ENCODE peak calls at places on chromosomes 5 and 9, in eight cellular contexts. F is transverse colon, S is body of pancreas, O is uterus, J is H1, K is A549, T is tibial nerve, W is sigmoid colon. M is an unnamed sample. For H3K4me1, the result is how much of the 10 kb centered on the place peaks cover.

GRCh38 chr9:22009563-22009867 is 410 bp upstream of the CDKN2B start:
- DNase-seq in F (no peak), S (no peak), O (no peak), J (no peak), K (no peak), T (no peak), W (no peak), M (no peak)

GRCh38 chr5:140881889-140882590 is at the start of gene PCDHA13:
- DNase-seq in F (no peak), S (peak), O (peak), J (no peak), K (no peak), T (no peak), W (no peak), M (no peak)

GRCh38 chr9:98075332-98075805 is 18.8 kb downstream of the NANS start:
- DNase-seq in F (no peak), S (no peak), O (no peak), J (no peak), K (no peak), T (peak), W (no peak), M (no peak)

GRCh38 chr5:68114641-68115040 is 100.9 kb upstream of the PIK3R1 start:
- DNase-seq in F (no peak), S (no peak), O (no peak), J (no peak), K (no peak), T (no peak), W (no peak), M (no peak)

GRCh38 chr9:97506264-97506663 is 4.8 kb downstream of the TMOD1 start:
- DNase-seq in F (no peak), S (no peak), O (no peak), J (no peak), K (no peak), T (no peak), W (no peak), M (no peak)

GRCh38 chr9:102049586-102050246 is 311.3 kb upstream of the GRIN3A start:
- DNase-seq in F (no peak), S (no peak), O (no peak), J (no peak), K (no peak), T (no peak), W (no peak), M (no peak)

GRCh38 chr5:122283592-122283991 is 28.4 kb upstream of the SNCAIP start:
- DNase-seq in F (no peak), S (no peak), O (no peak), J (no peak), K (no peak), T (no peak), W (no peak), M (no peak)

GRCh38 chr9:107584944-107585343 is 95.4 kb upstream of the KLF4 start:
- DNase-seq in F (no peak), S (no peak), O (no peak), J (no peak), K (no peak), T (no peak), W (no peak), M (no peak)

GRCh38 chr5:169812786-169813185 is 167.5 kb downstream of the INSYN2B start:
- DNase-seq in F (no peak), S (no peak), O (no peak), J (no peak), K (no peak), T (no peak), W (no peak), M (no peak)

GRCh38 chr5:159525117-159525516 is 194.8 kb upstream of the IL12B start:
- DNase-seq in F (no peak), S (no peak), O (no peak), J (no peak), K (no peak), T (no peak), W (no peak), M (no peak)

GRCh38 chr9:11088826-11089374 is 476.1 kb upstream of the PTPRD start:
- DNase-seq in F (no peak), S (no peak), O (no peak), J (no peak), K (no peak), T (no peak), W (no peak), M (no peak)

GRCh38 chr5:102794047-102794446 is 38.9 kb downstream of the PAM start:
- DNase-seq in F (no peak), S (no peak), O (no peak), J (no peak), K (no peak), T (no peak), W (no peak), M (no peak)

GRCh38 chr9:87322840-87323635 is 174.6 kb upstream of the DAPK1 start:
- DNase-seq in F (no peak), S (no peak), O (no peak), J (no peak), K (no peak), T (no peak), W (no peak), M (no peak)

GRCh38 chr5:55915783-55916182 is 64.6 kb downstream of the IL31RA start:
- DNase-seq in F (no peak), S (no peak), O (no peak), J (peak), K (no peak), T (no peak), W (no peak), M (no peak)

GRCh38 chr5:57493034-57493433 is 10.4 kb upstream of the ACTBL2 start:
- DNase-seq in F (no peak), S (no peak), O (no peak), J (no peak), K (no peak), T (no peak), W (no peak), M (no peak)

GRCh38 chr5:150703767-150704166 is 2.9 kb upstream of the RBM22 start:
- DNase-seq in F (no peak), S (no peak), O (no peak), J (no peak), K (no peak), T (no peak), W (no peak), M (no peak)

GRCh38 chr9:26856413-26857032 is 36.1 kb downstream of the CAAP1 start:
- DNase-seq in F (peak), S (no peak), O (no peak), J (no peak), K (peak), T (no peak), W (no peak), M (no peak)

GRCh38 chr5:129116797-129117196 is 22.2 kb downstream of the ISOC1 start:
- DNase-seq in F (no peak), S (no peak), O (no peak), J (no peak), K (no peak), T (no peak), W (no peak), M (no peak)

GRCh38 chr5:73417307-73418035 is 31.1 kb downstream of the FOXD1 start:
- DNase-seq in F (no peak), S (no peak), O (no peak), J (no peak), K (no peak), T (no peak), W (no peak), M (no peak)

GRCh38 chr5:123874600-123875201 is 362.7 kb downstream of the CSNK1G3 start:
- DNase-seq in F (no peak), S (no peak), O (no peak), J (no peak), K (no peak), T (no peak), W (no peak), M (no peak)

GRCh38 chr5:33601881-33602280 is 161.1 kb downstream of the TARS1 start:
- DNase-seq in F (no peak), S (no peak), O (no peak), J (no peak), K (no peak), T (no peak), W (no peak), M (no peak)

GRCh38 chr9:123335227-123335985 is 20.6 kb upstream of the CRB2 start:
- DNase-seq in F (no peak), S (peak), O (no peak), J (no peak), K (no peak), T (no peak), W (no peak), M (no peak)

GRCh38 chr5:73564018-73564417 is 1.4 kb downstream of the ANKRA2 start:
- DNase-seq in F (no peak), S (no peak), O (no peak), J (no peak), K (no peak), T (no peak), W (no peak), M (no peak)

GRCh38 chr9:137820161-137820855 is 57.3 kb upstream of the CACNA1B start:
- DNase-seq in F (no peak), S (no peak), O (no peak), J (no peak), K (no peak), T (no peak), W (no peak), M (no peak)

GRCh38 chr9:123358181-123358894 is 2.3 kb downstream of the CRB2 start:
- DNase-seq in F (no peak), S (no peak), O (no peak), J (no peak), K (no peak), T (no peak), W (no peak), M (no peak)

GRCh38 chr5:150596826-150597225 is 43.6 kb upstream of the SYNPO start:
- DNase-seq in F (no peak), S (no peak), O (no peak), J (no peak), K (no peak), T (no peak), W (no peak), M (no peak)

GRCh38 chr5:160289721-160290120 is 22.6 kb downstream of the CCNJL start:
- DNase-seq in F (no peak), S (peak), O (no peak), J (no peak), K (no peak), T (no peak), W (no peak), M (no peak)

GRCh38 chr9:124749811-124750210 is 21.3 kb downstream of the NR6A1 start:
- DNase-seq in F (no peak), S (no peak), O (no peak), J (no peak), K (no peak), T (no peak), W (no peak), M (no peak)

GRCh38 chr9:92292338-92293074 is 991 bp downstream of the IARS1 start:
- DNase-seq in F (no peak), S (no peak), O (no peak), J (no peak), K (peak), T (no peak), W (no peak), M (no peak)

GRCh38 chr9:92293075-92293354 is 482 bp downstream of the IARS1 start:
- DNase-seq in F (no peak), S (no peak), O (no peak), J (no peak), K (no peak), T (no peak), W (no peak), M (no peak)

GRCh38 chr9:92295240-92295790 is 1.8 kb upstream of the IARS1 start:
- DNase-seq in F (no peak), S (no peak), O (no peak), J (no peak), K (no peak), T (no peak), W (no peak), M (no peak)

GRCh38 chr9:92294297-92294676 is 790 bp upstream of the IARS1 start:
- DNase-seq in F (no peak), S (no peak), O (no peak), J (no peak), K (no peak), T (no peak), W (peak), M (no peak)

DNA sequence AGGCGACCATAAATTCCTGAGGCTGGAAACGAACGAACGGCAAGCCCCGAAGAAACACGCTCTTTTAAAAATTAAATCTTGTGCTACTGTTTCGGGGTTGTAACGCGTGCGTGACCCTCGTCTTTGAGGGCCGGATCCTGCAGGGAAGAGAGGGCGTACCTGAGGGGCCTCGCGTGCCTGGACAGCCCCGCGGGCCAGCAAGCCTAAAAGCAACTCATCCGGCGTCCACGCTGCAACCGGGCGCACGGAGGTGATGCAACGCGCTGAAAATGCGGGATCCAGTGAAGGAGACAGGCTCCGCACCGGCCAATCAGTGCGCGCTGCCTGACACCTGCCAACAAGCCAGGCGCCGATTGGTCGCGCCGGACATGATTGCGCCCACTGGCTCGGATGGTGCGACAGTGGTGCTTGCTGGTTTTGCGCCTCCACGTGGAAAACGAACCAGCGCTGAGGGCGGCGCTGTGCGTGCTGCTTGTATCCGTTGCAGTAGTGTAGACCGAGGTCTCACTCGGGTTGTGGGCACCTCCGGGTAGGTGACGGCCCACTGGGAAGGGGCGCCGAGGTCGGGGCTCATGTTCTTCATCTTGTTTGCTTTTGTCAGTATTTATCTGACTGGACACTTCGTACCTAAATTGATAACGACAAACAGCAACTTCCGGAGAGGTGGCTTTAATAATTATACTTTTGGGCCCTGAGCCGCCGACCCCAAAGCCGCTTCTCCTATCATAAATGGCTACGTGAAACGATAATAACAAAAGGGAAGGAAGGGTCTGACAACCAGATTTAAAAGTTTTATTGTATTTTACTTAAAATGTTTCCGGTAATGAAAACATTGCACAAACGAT is at the start of gene IARS1:
- DNase-seq in F (peak), S (peak), O (peak), J (peak), K (peak), T (peak), W (peak), M (peak)
- TF ChIP-seq POLR2A in F (peak), S (peak), O (peak), J (peak), K (peak), T (peak), W (peak), M (peak)

GRCh38 chr9:35746583-35746982 is 2.4 kb downstream of the GBA2 start:
- DNase-seq in F (peak), S (no peak), O (no peak), J (no peak), K (no peak), T (no peak), W (no peak), M (no peak)

GRCh38 chr9:35748858-35749514 is at the start of the genes GBA2 and RGP1:
- DNase-seq in F (peak), S (peak), O (peak), J (peak), K (peak), T (peak), W (peak), M (peak)

GRCh38 chr9:35748239-35748857 is 680 bp downstream of the GBA2 start:
- DNase-seq in F (no peak), S (no peak), O (no peak), J (no peak), K (no peak), T (no peak), W (no peak), M (no peak)

GRCh38 chr9:35743880-35744518 is 5.0 kb downstream of the GBA2 start:
- DNase-seq in F (no peak), S (no peak), O (no peak), J (no peak), K (no peak), T (no peak), W (peak), M (no peak)

GRCh38 chr9:35745569-35745968 is 3.5 kb downstream of the GBA2 start:
- DNase-seq in F (no peak), S (no peak), O (no peak), J (no peak), K (no peak), T (no peak), W (no peak), M (no peak)
- H3K4me3 ChIP-seq in F (peak), S (no peak), O (no peak), J (peak), K (no peak), T (no peak), W (peak), M (peak)

DNA sequence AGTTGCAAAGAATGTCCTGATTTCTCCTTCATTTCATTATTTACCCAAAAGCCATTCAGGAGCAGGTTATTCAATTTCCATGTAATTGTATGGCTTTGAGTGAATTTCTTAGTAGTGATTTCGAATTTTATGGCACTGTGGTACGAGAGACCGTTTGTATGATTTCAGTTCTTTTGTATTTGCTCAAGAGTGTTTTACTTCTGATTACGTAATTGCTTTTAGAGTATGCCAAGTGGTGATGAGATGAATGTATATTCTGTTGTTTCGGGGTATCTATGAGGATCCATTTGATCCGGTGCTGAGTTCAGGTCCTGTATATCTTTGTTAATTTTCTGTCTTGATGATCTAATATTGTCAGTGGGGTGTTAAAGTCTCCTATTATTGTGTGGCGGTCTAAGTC is 41.2 kb downstream of the INSL6 start:
- DNase-seq in F (no peak), S (no peak), O (no peak), J (no peak), K (no peak), T (no peak), W (no peak), M (no peak)
- H3K4me1 ChIP-seq in F (under half), S (under half), O (under half), J (under half), K (under half), T (under half), W (under half), M (under half)

GRCh38 chr5:134223406-134224251 is 2.2 kb downstream of the PPP2CA start:
- DNase-seq in F (no peak), S (no peak), O (no peak), J (no peak), K (no peak), T (no peak), W (no peak), M (no peak)

GRCh38 chr5:134227259-134227658 is 1.4 kb upstream of the PPP2CA start:
- DNase-seq in F (peak), S (no peak), O (peak), J (peak), K (no peak), T (peak), W (peak), M (peak)

GRCh38 chr5:134226441-134227192 is 744 bp upstream of the PPP2CA start:
- DNase-seq in F (peak), S (no peak), O (no peak), J (no peak), K (no peak), T (peak), W (no peak), M (peak)

GRCh38 chr5:134225780-134226440 is at the start of gene PPP2CA:
- DNase-seq in F (peak), S (peak), O (peak), J (peak), K (peak), T (peak), W (peak), M (peak)

DNA sequence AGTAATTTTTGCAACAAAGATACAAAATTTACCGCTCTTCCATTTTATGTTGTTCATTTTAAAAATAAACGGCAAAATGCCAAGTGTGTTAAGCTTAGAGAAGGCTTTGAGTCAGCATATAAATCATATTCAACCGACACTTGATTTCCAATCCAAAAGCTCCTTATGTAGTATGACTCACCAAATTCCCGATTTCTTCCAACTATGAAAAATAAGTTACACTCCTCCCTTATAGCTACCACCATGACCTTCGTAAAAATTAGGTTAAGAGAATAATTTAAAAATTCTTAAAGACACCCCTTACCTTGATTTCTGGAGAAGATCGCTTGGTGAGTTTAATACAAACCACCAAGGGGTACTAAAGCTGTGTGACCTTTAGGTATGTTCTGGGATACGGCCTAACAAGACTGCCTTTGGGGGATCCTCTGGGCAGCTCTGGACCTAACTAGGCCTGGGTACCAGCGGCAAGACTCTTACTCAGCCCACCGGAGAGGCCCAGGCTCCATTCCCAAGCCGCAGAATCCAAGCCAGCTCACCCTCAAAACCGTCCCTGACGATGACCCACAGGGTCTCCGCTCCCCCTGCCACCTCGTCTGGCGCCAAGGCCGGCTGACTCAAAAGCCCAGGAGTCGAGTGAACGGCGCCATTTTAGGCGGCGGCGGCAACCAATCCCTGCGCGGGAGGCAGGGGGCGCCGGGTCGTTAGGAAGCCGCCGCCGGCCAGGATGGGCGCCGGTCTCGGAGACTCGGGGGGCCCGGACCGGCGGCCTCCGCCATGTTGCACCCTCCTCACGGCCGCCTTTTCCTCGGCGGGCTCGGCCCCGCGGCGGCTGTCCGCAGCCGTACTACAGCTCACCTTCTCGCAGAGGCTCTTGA is 731 bp downstream of the PPP2CA start:
- DNase-seq in F (peak), S (peak), O (peak), J (peak), K (peak), T (peak), W (peak), M (peak)
- TF ChIP-seq POLR2A in F (no peak), S (no peak), O (no peak), J (peak), K (no peak), T (no peak), W (no peak), M (no peak)

GRCh38 chr5:173885481-173886010 is 2.6 kb upstream of the CPEB4 start:
- DNase-seq in F (peak), S (no peak), O (no peak), J (no peak), K (no peak), T (no peak), W (no peak), M (no peak)

GRCh38 chr5:173884402-173885053 is 3.6 kb upstream of the CPEB4 start:
- DNase-seq in F (peak), S (no peak), O (no peak), J (no peak), K (no peak), T (no peak), W (no peak), M (no peak)

GRCh38 chr5:173883347-173883924 is 4.7 kb upstream of the CPEB4 start:
- DNase-seq in F (no peak), S (no peak), O (no peak), J (no peak), K (no peak), T (no peak), W (no peak), M (no peak)

GRCh38 chr5:173886157-173886556 is 2.0 kb upstream of the CPEB4 start:
- DNase-seq in F (no peak), S (no peak), O (no peak), J (no peak), K (no peak), T (no peak), W (no peak), M (no peak)

GRCh38 chr5:173885054-173885443 is 3.1 kb upstream of the CPEB4 start:
- DNase-seq in F (no peak), S (no peak), O (no peak), J (no peak), K (no peak), T (no peak), W (no peak), M (no peak)
- H3K4me3 ChIP-seq in F (no peak), S (no peak), O (no peak), J (no peak), K (no peak), T (no peak), W (no peak), M (no peak)